ENCODE peak calls at places on chromosomes 3 and 15, in ten cellular contexts. One of them, this sample, is unnamed.
A peak's percentile ranks its signal among the peaks of the same experiment; 100 is the strongest.

GRCh38 chr15:57671636-57672035 is 34.9 kb upstream of the POLR2M start:
- DNase-seq in AG04449: no peak
- DNase-seq in GM12865: no peak
- DNase-seq in GM23338: no peak
- DNase-seq in fibroblast of pulmonary artery: no peak
- DNase-seq in bronchial epithelial cell: no peak
- DNase-seq in fibroblast of the aortic adventitia: no peak
- DNase-seq in AG09309: no peak
- DNase-seq in pancreas: no peak
- DNase-seq in mucosa of descending colon: no peak
- DNase-seq in this sample: no peak

GRCh38 chr3:13420051-13420816 is at the start of gene NUP210:
- DNase-seq in AG04449: no peak
- DNase-seq in GM12865: peak; percentile 87
- DNase-seq in GM23338: peak; percentile 86
- DNase-seq in fibroblast of pulmonary artery: no peak
- DNase-seq in bronchial epithelial cell: no peak
- DNase-seq in fibroblast of the aortic adventitia: no peak
- DNase-seq in AG09309: no peak
- DNase-seq in pancreas: peak; percentile 77
- DNase-seq in mucosa of descending colon: peak; percentile 77
- DNase-seq in this sample: no peak

GRCh38 chr15:31442203-31443090 is 115.8 kb downstream of the KLF13 start:
- DNase-seq in AG04449: peak; percentile 91
- DNase-seq in GM12865: peak; percentile 57
- DNase-seq in GM23338: peak; percentile 61
- DNase-seq in fibroblast of pulmonary artery: peak; percentile 86
- DNase-seq in bronchial epithelial cell: peak; percentile 93
- DNase-seq in fibroblast of the aortic adventitia: peak; percentile 89
- DNase-seq in AG09309: peak; percentile 85
- DNase-seq in pancreas: no peak
- DNase-seq in mucosa of descending colon: no peak
- DNase-seq in this sample: no peak

GRCh38 chr3:130934442-130935089 is 40.7 kb downstream of the ATP2C1 start:
- DNase-seq in AG04449: no peak
- DNase-seq in GM12865: no peak
- DNase-seq in GM23338: no peak
- DNase-seq in fibroblast of pulmonary artery: peak; percentile 32
- DNase-seq in bronchial epithelial cell: no peak
- DNase-seq in fibroblast of the aortic adventitia: peak; percentile 39
- DNase-seq in AG09309: no peak
- DNase-seq in pancreas: no peak
- DNase-seq in mucosa of descending colon: no peak
- DNase-seq in this sample: no peak

GRCh38 chr15:37516628-37517027 is 416.3 kb upstream of the MEIS2 start:
- DNase-seq in AG04449: no peak
- DNase-seq in GM12865: no peak
- DNase-seq in GM23338: no peak
- DNase-seq in fibroblast of pulmonary artery: no peak
- DNase-seq in bronchial epithelial cell: no peak
- DNase-seq in fibroblast of the aortic adventitia: no peak
- DNase-seq in AG09309: no peak
- DNase-seq in pancreas: no peak
- DNase-seq in mucosa of descending colon: no peak
- DNase-seq in this sample: no peak

GRCh38 chr3:33439421-33440327 is 531 bp downstream of the UBP1 start:
- DNase-seq in AG04449: no peak
- DNase-seq in GM12865: peak; percentile 63
- DNase-seq in GM23338: peak; percentile 51
- DNase-seq in fibroblast of pulmonary artery: peak; percentile 39
- DNase-seq in bronchial epithelial cell: peak; percentile 26
- DNase-seq in fibroblast of the aortic adventitia: peak; percentile 33
- DNase-seq in AG09309: no peak
- DNase-seq in pancreas: peak; percentile 89
- DNase-seq in mucosa of descending colon: peak; percentile 82
- DNase-seq in this sample: no peak

GRCh38 chr15:78306176-78306774 is 6.9 kb upstream of the SKIC8 start:
- DNase-seq in AG04449: no peak
- DNase-seq in GM12865: no peak
- DNase-seq in GM23338: no peak
- DNase-seq in fibroblast of pulmonary artery: peak; percentile 76
- DNase-seq in bronchial epithelial cell: no peak
- DNase-seq in fibroblast of the aortic adventitia: peak; percentile 82
- DNase-seq in AG09309: no peak
- DNase-seq in pancreas: no peak
- DNase-seq in mucosa of descending colon: no peak
- DNase-seq in this sample: no peak

GRCh38 chr3:184154909-184155643 is at the start of gene DVL3:
- DNase-seq in AG04449: no peak
- DNase-seq in GM12865: peak; percentile 79
- DNase-seq in GM23338: peak; percentile 70
- DNase-seq in fibroblast of pulmonary artery: peak; percentile 60
- DNase-seq in bronchial epithelial cell: no peak
- DNase-seq in fibroblast of the aortic adventitia: peak; percentile 56
- DNase-seq in AG09309: no peak
- DNase-seq in pancreas: peak; percentile 68
- DNase-seq in mucosa of descending colon: peak; percentile 84
- DNase-seq in this sample: no peak

GRCh38 chr15:100717596-100717995 is 115.2 kb downstream of the ASB7 start:
- DNase-seq in AG04449: no peak
- DNase-seq in GM12865: no peak
- DNase-seq in GM23338: no peak
- DNase-seq in fibroblast of pulmonary artery: no peak
- DNase-seq in bronchial epithelial cell: no peak
- DNase-seq in fibroblast of the aortic adventitia: no peak
- DNase-seq in AG09309: no peak
- DNase-seq in pancreas: no peak
- DNase-seq in mucosa of descending colon: no peak
- DNase-seq in this sample: no peak

GRCh38 chr3:49122886-49123545 is 2.4 kb upstream of the USP19 start:
- DNase-seq in AG04449: no peak
- DNase-seq in GM12865: no peak
- DNase-seq in GM23338: no peak
- DNase-seq in fibroblast of pulmonary artery: no peak
- DNase-seq in bronchial epithelial cell: no peak
- DNase-seq in fibroblast of the aortic adventitia: no peak
- DNase-seq in AG09309: no peak
- DNase-seq in pancreas: no peak
- DNase-seq in mucosa of descending colon: no peak
- DNase-seq in this sample: no peak

GRCh38 chr15:89362203-89363101 is 27.8 kb upstream of the POLG start:
- DNase-seq in AG04449: no peak
- DNase-seq in GM12865: no peak
- DNase-seq in GM23338: peak; percentile 35
- DNase-seq in fibroblast of pulmonary artery: no peak
- DNase-seq in bronchial epithelial cell: no peak
- DNase-seq in fibroblast of the aortic adventitia: no peak
- DNase-seq in AG09309: no peak
- DNase-seq in pancreas: peak; percentile 76
- DNase-seq in mucosa of descending colon: no peak
- DNase-seq in this sample: no peak

GRCh38 chr15:98842973-98843285 is 164.7 kb downstream of the PGPEP1L start:
- DNase-seq in AG04449: no peak
- DNase-seq in GM12865: no peak
- DNase-seq in GM23338: no peak
- DNase-seq in fibroblast of pulmonary artery: no peak
- DNase-seq in bronchial epithelial cell: no peak
- DNase-seq in fibroblast of the aortic adventitia: no peak
- DNase-seq in AG09309: no peak
- DNase-seq in pancreas: no peak
- DNase-seq in mucosa of descending colon: no peak
- DNase-seq in this sample: no peak

GRCh38 chr15:41772720-41773331 is 1.5 kb upstream of the MAPKBP1 start:
- DNase-seq in AG04449: peak; percentile 38
- DNase-seq in GM12865: peak; percentile 80
- DNase-seq in GM23338: peak; percentile 86
- DNase-seq in fibroblast of pulmonary artery: peak; percentile 83
- DNase-seq in bronchial epithelial cell: peak; percentile 73
- DNase-seq in fibroblast of the aortic adventitia: peak; percentile 83
- DNase-seq in AG09309: peak; percentile 51
- DNase-seq in pancreas: no peak
- DNase-seq in mucosa of descending colon: no peak
- DNase-seq in this sample: peak; percentile 49

GRCh38 chr3:197335428-197336132 is 37.2 kb upstream of the DLG1 start:
- DNase-seq in AG04449: no peak
- DNase-seq in GM12865: no peak
- DNase-seq in GM23338: no peak
- DNase-seq in fibroblast of pulmonary artery: no peak
- DNase-seq in bronchial epithelial cell: no peak
- DNase-seq in fibroblast of the aortic adventitia: no peak
- DNase-seq in AG09309: no peak
- DNase-seq in pancreas: no peak
- DNase-seq in mucosa of descending colon: no peak
- DNase-seq in this sample: no peak

GRCh38 chr3:119808244-119808643 is 26.3 kb downstream of the NR1I2 start:
- DNase-seq in AG04449: no peak
- DNase-seq in GM12865: no peak
- DNase-seq in GM23338: no peak
- DNase-seq in fibroblast of pulmonary artery: no peak
- DNase-seq in bronchial epithelial cell: no peak
- DNase-seq in fibroblast of the aortic adventitia: no peak
- DNase-seq in AG09309: no peak
- DNase-seq in pancreas: no peak
- DNase-seq in mucosa of descending colon: no peak
- DNase-seq in this sample: no peak
- H3K4me3 ChIP-seq in AG04449: no peak overlapping the region
- H3K4me3 ChIP-seq in GM12865: no peak overlapping the region
- H3K4me3 ChIP-seq in GM23338: no peak overlapping the region
- H3K4me3 ChIP-seq in fibroblast of pulmonary artery: no peak overlapping the region
- H3K4me3 ChIP-seq in bronchial epithelial cell: no peak overlapping the region
- H3K4me3 ChIP-seq in fibroblast of the aortic adventitia: no peak overlapping the region
- H3K4me3 ChIP-seq in AG09309: no peak overlapping the region
- H3K4me3 ChIP-seq in pancreas: no peak overlapping the region
- H3K4me3 ChIP-seq in mucosa of descending colon: no peak overlapping the region
- H3K4me3 ChIP-seq in this sample: no peak overlapping the region

DNA sequence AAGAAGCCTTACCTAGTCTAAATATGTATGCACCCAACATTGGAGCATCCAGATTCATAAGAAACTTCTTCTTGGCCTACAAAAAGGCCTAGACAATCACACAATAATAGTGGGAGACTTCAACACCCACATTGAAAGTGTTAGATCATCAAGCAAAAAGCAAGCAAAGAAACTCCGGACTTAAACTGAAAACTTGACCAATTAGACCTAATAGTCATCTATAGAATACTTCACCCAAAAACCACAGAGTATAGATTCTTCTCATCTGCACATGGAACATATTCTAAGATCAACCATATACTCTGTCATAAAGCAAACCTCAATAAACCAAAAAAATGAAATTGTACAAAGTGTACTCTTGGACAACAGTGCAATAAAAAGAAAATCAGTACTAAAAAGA is 22.3 kb upstream of the OR5K4 start:
- DNase-seq in AG04449: no peak
- DNase-seq in GM12865: peak; percentile 61
- DNase-seq in GM23338: no peak
- DNase-seq in fibroblast of pulmonary artery: no peak
- DNase-seq in bronchial epithelial cell: no peak
- DNase-seq in fibroblast of the aortic adventitia: no peak
- DNase-seq in AG09309: no peak
- DNase-seq in pancreas: no peak
- DNase-seq in mucosa of descending colon: no peak
- DNase-seq in this sample: peak; percentile 5
- TF ChIP-seq CTCF in AG04449: no peak
- TF ChIP-seq CTCF in GM12865: no peak
- TF ChIP-seq CTCF in GM23338: no peak
- TF ChIP-seq CTCF in fibroblast of pulmonary artery: no peak
- TF ChIP-seq CTCF in bronchial epithelial cell: no peak
- TF ChIP-seq CTCF in fibroblast of the aortic adventitia: no peak
- TF ChIP-seq CTCF in AG09309: no peak
- TF ChIP-seq CTCF in pancreas: no peak
- TF ChIP-seq CTCF in mucosa of descending colon: no peak
- TF ChIP-seq CTCF in this sample: no peak

GRCh38 chr15:25072857-25073476 is 118.2 kb downstream of the SNRPN start:
- DNase-seq in AG04449: no peak
- DNase-seq in GM12865: no peak
- DNase-seq in GM23338: no peak
- DNase-seq in fibroblast of pulmonary artery: no peak
- DNase-seq in bronchial epithelial cell: no peak
- DNase-seq in fibroblast of the aortic adventitia: no peak
- DNase-seq in AG09309: no peak
- DNase-seq in pancreas: no peak
- DNase-seq in mucosa of descending colon: no peak
- DNase-seq in this sample: no peak
- H3K4me3 ChIP-seq in AG04449: no peak overlapping the region
- H3K4me3 ChIP-seq in GM12865: no peak overlapping the region
- H3K4me3 ChIP-seq in GM23338: no peak overlapping the region
- H3K4me3 ChIP-seq in fibroblast of pulmonary artery: no peak overlapping the region
- H3K4me3 ChIP-seq in bronchial epithelial cell: no peak overlapping the region
- H3K4me3 ChIP-seq in fibroblast of the aortic adventitia: no peak overlapping the region
- H3K4me3 ChIP-seq in AG09309: no peak overlapping the region
- H3K4me3 ChIP-seq in pancreas: no peak overlapping the region
- H3K4me3 ChIP-seq in mucosa of descending colon: no peak overlapping the region
- H3K4me3 ChIP-seq in this sample: no peak overlapping the region

DNA sequence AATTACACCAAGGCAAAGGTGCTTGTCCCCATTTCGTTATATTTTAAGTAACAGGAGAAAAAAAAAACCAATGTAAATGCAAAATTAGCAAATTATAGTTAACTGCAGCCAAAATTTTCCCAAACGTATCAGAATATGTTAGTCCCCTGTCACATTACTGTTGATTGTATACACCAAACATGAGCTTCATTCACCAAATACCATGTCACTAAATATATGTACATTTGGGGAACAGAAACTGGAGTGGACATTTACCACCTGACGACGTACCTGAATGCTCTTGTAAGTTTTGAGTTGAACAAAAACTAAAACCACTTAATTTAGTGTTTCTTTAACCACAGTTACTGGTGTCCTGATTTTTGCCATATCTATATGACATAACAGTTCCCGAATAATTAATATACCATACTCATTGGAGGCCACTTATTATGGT is 3.3 kb upstream of the FOXP1 start:
- DNase-seq in AG04449: no peak
- DNase-seq in GM12865: no peak
- DNase-seq in GM23338: no peak
- DNase-seq in fibroblast of pulmonary artery: no peak
- DNase-seq in bronchial epithelial cell: no peak
- DNase-seq in fibroblast of the aortic adventitia: no peak
- DNase-seq in AG09309: no peak
- DNase-seq in pancreas: no peak
- DNase-seq in mucosa of descending colon: no peak
- DNase-seq in this sample: no peak
- TF ChIP-seq CTCF in AG04449: no peak
- TF ChIP-seq CTCF in GM12865: no peak
- TF ChIP-seq CTCF in GM23338: no peak
- TF ChIP-seq CTCF in fibroblast of pulmonary artery: no peak
- TF ChIP-seq CTCF in bronchial epithelial cell: no peak
- TF ChIP-seq CTCF in fibroblast of the aortic adventitia: no peak
- TF ChIP-seq CTCF in AG09309: no peak
- TF ChIP-seq CTCF in pancreas: no peak
- TF ChIP-seq CTCF in mucosa of descending colon: no peak
- TF ChIP-seq CTCF in this sample: no peak

This sample was measured in GM12864.